ENCODE peak calls at places on chromosomes 2 and 18, in seven cellular contexts. W is mucosa of descending colon, T is right atrium auricular region, U is left lung, B is body of pancreas, X is H9, E is WTC11. O is an unnamed sample.

GRCh38 chr2:28084564-28084963 is 194.0 kb downstream of the BABAM2 start:
- DNase-seq in E (no peak), T (no peak), W (no peak), X (no peak), U (no peak), B (no peak), O (no peak)

GRCh38 chr18:7950380-7951143 is 383.4 kb downstream of the PTPRM start:
- DNase-seq in E (no peak), T (no peak), W (no peak), X (no peak), B (no peak), U (no peak), O (no peak)

GRCh38 chr2:127398239-127398590 is 10.4 kb upstream of the MAP3K2 start:
- DNase-seq in T (peak), E (no peak), B (peak), W (peak), X (peak), U (no peak), O (peak)

GRCh38 chr2:239163306-239164070 is 237.3 kb downstream of the HDAC4 start:
- DNase-seq in T (no peak), B (no peak), E (peak), W (peak), U (peak), X (no peak), O (peak)

GRCh38 chr18:31042391-31043181 is at the start of gene DSC3:
- DNase-seq in U (peak), B (peak), E (peak), W (peak), X (peak), T (no peak), O (no peak)

GRCh38 chr2:160635488-160635887 is 141.9 kb upstream of the RBMS1 start:
- DNase-seq in E (no peak), B (no peak), T (no peak), W (no peak), X (no peak), U (no peak), O (no peak)

GRCh38 chr2:224309216-224309615 is 92.7 kb downstream of the FAM124B start:
- DNase-seq in T (no peak), W (no peak), U (no peak), X (no peak), B (no peak), E (no peak), O (no peak)

GRCh38 chr2:86661333-86661732 is 37.7 kb upstream of the RNF103 start:
- DNase-seq in U (no peak), X (no peak), T (no peak), W (no peak), E (no peak), B (no peak), O (no peak)

GRCh38 chr2:235325126-235325525 is 168.7 kb upstream of the AGAP1 start:
- DNase-seq in X (peak), E (no peak), B (no peak), T (no peak), W (no peak), U (no peak), O (no peak)

GRCh38 chr2:132038179-132038882 is 123.4 kb downstream of the ANKRD30BL start:
- DNase-seq in X (peak), T (no peak), W (no peak), U (peak), E (peak), B (no peak), O (no peak)

GRCh38 chr2:166230024-166230723 is 102.4 kb upstream of the SCN1A start:
- DNase-seq in B (no peak), X (no peak), E (no peak), T (no peak), U (no peak), W (no peak), O (no peak)

GRCh38 chr2:24124003-24124585 is 825 bp downstream of the FAM228B start:
- DNase-seq in U (no peak), E (no peak), B (no peak), W (no peak), T (no peak), X (no peak), O (no peak)

GRCh38 chr2:38487852-38488251 is 110.8 kb upstream of the ATL2 start:
- DNase-seq in T (no peak), W (no peak), B (no peak), E (no peak), X (no peak), U (no peak), O (no peak)

GRCh38 chr2:176178271-176178806 is 10.1 kb upstream of the HOXD1 start:
- DNase-seq in E (no peak), W (peak), B (no peak), U (no peak), X (peak), T (no peak), O (no peak)

DNA sequence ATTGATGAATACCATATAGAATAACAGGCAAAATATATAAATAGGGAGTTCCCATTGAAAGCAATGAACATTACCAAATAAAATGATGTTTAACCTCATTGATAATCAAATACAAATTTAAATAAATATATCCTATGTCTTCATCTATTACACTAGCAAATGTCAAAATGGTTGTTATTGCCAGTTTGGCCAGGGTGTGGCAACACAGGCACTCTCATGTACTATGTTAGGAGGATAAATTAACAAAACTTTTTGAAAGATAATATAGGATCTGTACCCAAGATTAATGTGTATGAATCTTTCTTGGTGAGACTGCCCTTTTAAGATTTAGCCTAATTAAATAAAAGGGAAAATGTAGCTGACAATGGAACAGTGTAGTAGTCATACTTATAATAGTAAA is 659.3 kb downstream of the ERBB4 start:
- DNase-seq in E (no peak), B (no peak), X (no peak), T (no peak), U (no peak), W (no peak), O (no peak)
- TF ChIP-seq CTCF in E (no peak), B (peak), X (peak), T (no peak), U (no peak), W (no peak), O (no peak)

DNA sequence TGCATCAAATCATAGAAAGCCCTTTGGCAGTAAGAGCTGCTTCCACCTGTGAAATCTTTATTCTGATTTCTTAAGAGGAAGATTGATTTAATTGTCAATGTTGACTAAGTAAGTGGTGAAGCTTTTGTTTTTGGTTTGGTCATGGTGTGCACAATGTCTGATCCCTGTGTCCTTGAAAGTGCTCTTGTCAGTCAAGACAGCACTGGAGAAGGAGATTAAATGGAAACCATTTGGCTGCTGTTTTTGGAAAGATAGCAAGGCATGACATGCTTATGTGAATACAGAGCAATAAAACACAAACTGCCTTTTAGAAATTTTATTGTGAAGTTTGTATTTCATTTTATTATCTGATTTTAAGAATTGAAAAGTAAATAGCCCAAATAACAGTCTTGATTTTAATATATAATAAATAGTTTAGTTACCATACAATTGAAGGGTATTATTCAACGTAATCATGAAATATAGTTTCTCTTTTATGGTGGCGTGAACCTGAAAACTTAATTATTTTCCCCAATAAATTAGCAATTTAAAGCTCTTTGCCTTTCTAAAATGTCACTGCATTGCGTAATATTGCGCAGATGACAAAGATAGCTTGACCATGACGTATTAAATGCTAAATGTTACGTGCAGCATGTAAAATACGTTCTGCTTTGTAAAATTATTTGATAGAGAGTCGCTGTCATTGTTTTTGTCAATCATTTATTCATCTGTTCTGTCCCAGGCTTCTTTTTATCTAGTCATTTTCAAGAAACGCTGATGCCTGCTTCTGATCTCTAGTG is 69.0 kb downstream of the GULP1 start:
- DNase-seq in T (no peak), X (no peak), B (no peak), U (no peak), E (no peak), W (no peak), O (no peak)
- TF ChIP-seq CTCF in T (no peak), X (no peak), B (no peak), U (no peak), E (no peak), W (no peak), O (no peak)

GRCh38 chr2:240622631-240623235 is 2.5 kb upstream of the GPR35 start:
- DNase-seq in U (peak), E (peak), T (no peak), X (no peak), W (peak), B (no peak), O (peak)

GRCh38 chr2:240624011-240624949 is 1.0 kb upstream of the GPR35 start:
- DNase-seq in X (no peak), B (no peak), U (peak), W (peak), T (no peak), E (peak), O (peak)

GRCh38 chr2:240626531-240627300 is 1.4 kb downstream of the GPR35 start:
- DNase-seq in W (peak), U (peak), T (no peak), X (peak), E (peak), B (peak), O (peak)

GRCh38 chr2:240623531-240624010 is 1.7 kb upstream of the GPR35 start:
- DNase-seq in E (peak), U (peak), W (peak), B (no peak), X (no peak), T (no peak), O (peak)

DNA sequence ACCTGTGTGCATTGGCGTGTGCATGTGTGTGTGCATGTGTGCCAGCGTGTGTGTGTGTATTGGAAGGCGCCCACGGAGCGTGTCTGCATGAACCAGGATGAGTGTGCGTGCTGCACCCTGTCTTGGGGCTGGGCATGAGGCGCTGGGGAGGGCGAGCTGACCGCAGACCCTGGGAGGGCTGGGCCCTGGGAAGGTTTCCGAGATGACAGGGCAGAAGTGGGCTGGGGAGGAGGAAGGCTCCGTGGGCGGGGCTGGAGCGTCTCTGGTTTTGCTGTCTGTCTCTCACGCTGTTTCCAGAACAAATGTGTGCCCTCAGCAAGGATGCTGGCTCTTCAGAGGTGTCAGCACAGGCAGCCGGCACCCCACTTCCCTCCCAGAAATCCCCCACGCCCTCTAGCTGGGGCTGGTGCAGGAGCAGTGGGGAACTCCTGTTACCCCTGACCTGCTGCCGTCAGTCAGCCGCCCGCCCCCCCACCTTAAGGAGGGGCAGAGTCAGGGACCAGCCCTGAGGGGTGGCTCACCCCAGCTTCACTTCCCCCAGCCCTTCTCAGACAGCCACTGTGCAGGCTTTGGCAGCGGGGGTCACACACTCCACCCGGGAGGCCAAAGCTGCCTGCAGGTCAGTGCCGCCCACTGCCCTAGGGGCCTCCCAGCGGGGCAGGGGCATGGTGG is at the start of gene GPR35:
- DNase-seq in U (peak), T (no peak), E (peak), X (peak), B (no peak), W (peak), O (peak)
- TF ChIP-seq CTCF in U (no peak), T (no peak), E (no peak), X (no peak), B (no peak), W (no peak), O (peak)

GRCh38 chr2:200658278-200658864 is 72.6 kb downstream of the AOX1 start:
- DNase-seq in X (no peak), E (peak), B (no peak), U (no peak), T (no peak), W (no peak), O (no peak)
- TF ChIP-seq CTCF in X (peak), E (no peak), B (no peak), U (no peak), T (no peak), W (no peak), O (no peak)

GRCh38 chr2:231727621-231728020 is 19.3 kb downstream of the PTMA start:
- DNase-seq in X (no peak), T (no peak), E (no peak), U (no peak), B (no peak), W (no peak), O (no peak)

GRCh38 chr2:231737761-231738160 is 29.4 kb downstream of the PTMA start:
- DNase-seq in W (no peak), U (no peak), E (no peak), B (no peak), T (no peak), X (no peak), O (no peak)

DNA sequence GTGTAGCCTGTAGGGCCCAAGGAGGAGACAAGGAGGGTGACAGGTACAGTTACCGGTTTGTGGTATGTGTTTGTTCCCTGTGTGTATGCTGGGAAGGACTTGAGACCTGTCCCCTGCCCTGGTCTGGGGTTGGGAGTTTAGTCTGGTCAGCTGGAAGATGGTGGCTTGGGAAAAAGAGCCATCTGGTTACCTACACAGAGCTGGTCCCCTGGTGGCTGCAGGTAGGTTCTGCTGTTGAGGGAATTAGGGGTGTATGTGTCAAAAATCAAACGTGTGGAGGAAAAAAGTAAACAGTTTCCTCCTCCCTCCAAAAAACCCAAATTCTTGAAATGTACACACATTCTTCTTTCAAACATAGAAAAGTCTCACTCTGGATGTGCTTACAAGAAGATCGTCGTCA is 24.3 kb downstream of the PTMA start:
- DNase-seq in B (no peak), W (no peak), E (no peak), T (no peak), U (no peak), X (no peak), O (no peak)
- TF ChIP-seq CTCF in B (no peak), W (no peak), E (no peak), T (no peak), U (no peak), X (peak), O (no peak)

DNA sequence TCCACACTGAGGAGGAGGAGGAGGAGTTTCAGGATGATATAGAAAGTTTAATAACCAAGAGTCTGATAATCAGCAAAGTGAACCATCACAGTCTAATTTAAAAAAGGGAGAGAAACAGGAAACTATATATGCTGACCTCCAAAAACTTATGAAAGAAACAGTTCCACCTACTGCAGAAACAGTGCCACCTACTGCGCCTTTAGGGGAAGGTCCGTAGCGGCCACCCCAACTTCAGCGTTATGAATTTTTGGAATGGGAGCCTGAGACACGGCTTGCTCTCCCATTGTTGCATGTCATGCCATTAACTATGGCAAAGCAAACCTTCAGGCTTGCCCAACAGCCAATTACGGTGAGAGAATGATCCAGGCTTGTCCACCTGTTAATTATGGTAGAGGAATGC is 1719.2 kb upstream of the LRRTM1 start:
- DNase-seq in W (no peak), U (no peak), E (peak), T (no peak), B (no peak), X (peak), O (no peak)
- TF ChIP-seq CTCF in W (no peak), U (no peak), E (peak), T (no peak), B (no peak), X (peak), O (no peak)

GRCh38 chr2:99618579-99619097 is 128.8 kb upstream of the REV1 start:
- DNase-seq in T (no peak), X (no peak), W (no peak), U (no peak), B (no peak), E (no peak), O (no peak)

GRCh38 chr2:99617811-99618210 is 128.0 kb upstream of the REV1 start:
- DNase-seq in E (no peak), U (no peak), B (no peak), T (no peak), W (no peak), X (no peak), O (no peak)

GRCh38 chr2:99621106-99621505 is 131.3 kb upstream of the REV1 start:
- DNase-seq in B (no peak), T (no peak), W (no peak), E (no peak), U (no peak), X (no peak), O (no peak)

GRCh38 chr2:99622578-99622977 is 132.8 kb upstream of the REV1 start:
- DNase-seq in U (no peak), B (no peak), T (no peak), X (no peak), W (no peak), E (no peak), O (no peak)

DNA sequence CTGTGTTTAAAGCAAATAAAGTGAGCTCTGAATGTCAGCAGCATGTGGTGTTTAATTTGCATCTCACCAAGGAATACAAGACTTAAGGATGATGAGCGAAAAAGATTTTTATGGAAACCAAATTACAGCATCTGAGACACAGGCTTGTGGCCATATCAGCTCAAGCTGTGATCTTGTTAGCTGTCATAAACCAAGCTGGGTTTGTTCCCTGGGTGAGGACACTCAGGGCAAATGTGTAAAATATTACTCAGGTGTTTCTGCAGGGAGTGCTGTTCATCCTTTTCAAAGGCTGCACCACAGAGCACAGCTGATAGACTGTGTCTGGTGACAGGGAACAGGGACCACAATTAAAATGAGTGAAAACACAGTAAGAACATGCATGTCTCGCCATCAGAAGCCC is 129.4 kb upstream of the REV1 start:
- DNase-seq in W (no peak), X (no peak), T (no peak), E (no peak), B (no peak), U (no peak), O (no peak)
- TF ChIP-seq CTCF in W (no peak), X (no peak), T (no peak), E (no peak), B (no peak), U (no peak), O (no peak)

GRCh38 chr2:228681426-228681825 is 499.9 kb upstream of the SPHKAP start:
- DNase-seq in E (no peak), X (peak), B (no peak), U (no peak), T (no peak), W (no peak), O (no peak)
- TF ChIP-seq CTCF in E (no peak), X (peak), B (peak), U (peak), T (peak), W (no peak), O (no peak)